ENCODE peak calls at places on chromosomes 5 and 9, in four cellular contexts. R is retinal pigment epithelial cell; D is stimulated activated CD4-positive, alpha-beta T cell treated with anti-CD3 and anti-CD28 coated beads, TNF-alpha, amount 100 ng/mL, for 48 hours; X is psoas muscle. G is an unnamed sample.

GRCh38 chr5:14136228-14136627 is 6.9 kb upstream of the TRIO start:
- DNase-seq in R (no peak), D (no peak), X (no peak), G (no peak)

GRCh38 chr5:128199104-128199503 is 115.5 kb downstream of the SLC12A2 start:
- DNase-seq in R (no peak), D (no peak), X (no peak), G (no peak)

GRCh38 chr9:98231770-98232478 is 23.5 kb downstream of the TBC1D2 start:
- DNase-seq in R (peak), D (no peak), X (no peak), G (no peak)

GRCh38 chr5:138336952-138337684 is 948 bp upstream of the FAM53C start:
- DNase-seq in R (no peak), D (no peak), X (no peak), G (no peak)

GRCh38 chr5:102719886-102720285 is 35.2 kb upstream of the PAM start:
- DNase-seq in R (peak), D (no peak), X (no peak), G (no peak)

GRCh38 chr5:93162201-93162654 is 418.8 kb downstream of the NR2F1-AS1 start:
- DNase-seq in R (peak), D (no peak), X (no peak), G (no peak)

GRCh38 chr9:109258619-109259321 is 62.1 kb downstream of the EPB41L4B start:
- DNase-seq in R (no peak), D (no peak), X (no peak), G (no peak)

GRCh38 chr5:143374496-143375217 is 28.8 kb downstream of the NR3C1 start:
- DNase-seq in R (no peak), D (no peak), X (no peak), G (no peak)

GRCh38 chr5:136030956-136031611 is 2.3 kb downstream of the TGFBI start:
- DNase-seq in R (no peak), D (no peak), X (no peak), G (no peak)

GRCh38 chr5:160311491-160312138 is 749 bp downstream of the CCNJL start:
- DNase-seq in R (no peak), D (no peak), X (peak), G (no peak)

GRCh38 chr9:112310826-112311225 is 22.6 kb downstream of the PTBP3 start:
- DNase-seq in R (no peak), D (no peak), X (no peak), G (no peak)

GRCh38 chr9:69963728-69964127 is 79.9 kb upstream of the MAMDC2 start:
- DNase-seq in R (no peak), D (no peak), X (no peak), G (no peak)

GRCh38 chr5:11477786-11478185 is 426.5 kb downstream of the CTNND2 start:
- DNase-seq in R (no peak), D (no peak), X (no peak), G (no peak)

GRCh38 chr5:14153071-14153864 is 10.1 kb downstream of the TRIO start:
- DNase-seq in R (no peak), D (no peak), X (peak), G (no peak)

GRCh38 chr9:132802121-132802795 is 75.8 kb downstream of the AK8 start:
- DNase-seq in R (no peak), D (no peak), X (no peak), G (no peak)

GRCh38 chr5:68747077-68747420 is 346.8 kb upstream of the SLC30A5 start:
- DNase-seq in R (no peak), D (no peak), X (no peak), G (no peak)

GRCh38 chr5:29769474-29769873 is 1424.0 kb upstream of the CDH6 start:
- DNase-seq in R (no peak), D (no peak), X (no peak), G (no peak)

GRCh38 chr9:121949766-121950165 is 143.3 kb downstream of the TTLL11 start:
- DNase-seq in R (no peak), D (no peak), X (no peak), G (no peak)

GRCh38 chr5:127447822-127448221 is 69.6 kb upstream of the PRRC1 start:
- DNase-seq in R (no peak), D (no peak), X (no peak), G (no peak)

GRCh38 chr9:98943682-98944129 is at the start of gene COL15A1:
- DNase-seq in R (no peak), D (no peak), X (no peak), G (no peak)

GRCh38 chr9:125203259-125203658 is 2.9 kb downstream of the RABEPK start:
- DNase-seq in R (no peak), D (no peak), X (no peak), G (no peak)

GRCh38 chr5:168822745-168823281 is 243.6 kb upstream of the PANK3 start:
- DNase-seq in R (no peak), D (no peak), X (no peak), G (no peak)

GRCh38 chr9:103899836-103900235 is 194.3 kb upstream of the SMC2 start:
- DNase-seq in R (no peak), D (no peak), X (no peak), G (no peak)

GRCh38 chr9:133707065-133707760 is 30.9 kb downstream of the SARDH start:
- DNase-seq in R (no peak), D (no peak), X (peak), G (no peak)

GRCh38 chr5:153884266-153884957 is 154.3 kb downstream of the FAM114A2 start:
- DNase-seq in R (no peak), D (no peak), X (no peak), G (no peak)

GRCh38 chr5:43171441-43171840 is 20.6 kb upstream of the NIM1K start:
- DNase-seq in R (no peak), D (no peak), X (no peak), G (no peak)

GRCh38 chr5:172870261-172870806 is 36.3 kb downstream of the ERGIC1 start:
- DNase-seq in R (peak), D (no peak), X (peak), G (no peak)

GRCh38 chr9:88753691-88754367 is 218.9 kb downstream of the NXNL2 start:
- DNase-seq in R (no peak), D (no peak), X (peak), G (no peak)

GRCh38 chr9:131605770-131606590 is 60.7 kb downstream of the PRRT1B start:
- DNase-seq in R (no peak), D (no peak), X (no peak), G (no peak)

GRCh38 chr5:55134053-55134722 is 25.8 kb upstream of the GPX8 start:
- DNase-seq in R (no peak), D (no peak), X (no peak), G (no peak)

GRCh38 chr5:122121782-122122465 is 7.4 kb upstream of the ZNF474 start:
- DNase-seq in R (no peak), D (no peak), X (no peak), G (no peak)

GRCh38 chr9:33198163-33198562 is 31.0 kb upstream of the B4GALT1 start:
- DNase-seq in R (no peak), D (no peak), X (peak), G (no peak)

GRCh38 chr9:129716091-129716490 is 36.8 kb downstream of the PTGES start:
- DNase-seq in R (peak), D (no peak), X (no peak), G (no peak)

GRCh38 chr9:10612649-10613398 is at the start of gene PTPRD:
- DNase-seq in R (peak), D (no peak), X (peak), G (no peak)

GRCh38 chr5:172114875-172115422 is 73.1 kb downstream of the STK10 start:
- DNase-seq in R (no peak), D (peak), X (peak), G (peak)

GRCh38 chr9:106648799-106649198 is 214.2 kb upstream of the ZNF462 start:
- DNase-seq in R (peak), D (no peak), X (no peak), G (no peak)

G was measured in GM18507.